ENCODE peak calls at places on chromosomes 16 and 17, in seven cellular contexts. One of them, this sample, is unnamed.

GRCh38 chr17:49849711-49850610 is 2.1 kb upstream of the TAC4 start:
- DNase-seq in astrocyte of the cerebellum: no peak
- DNase-seq in B cell: no peak
- DNase-seq in lung: no peak
- DNase-seq in GM13977: no peak
- DNase-seq in fibroblast of mammary gland: no peak
- DNase-seq in RWPE2: no peak
- DNase-seq in this sample: no peak

GRCh38 chr17:37743612-37743874 is 1.3 kb downstream of the HNF1B start:
- DNase-seq in astrocyte of the cerebellum: no peak
- DNase-seq in B cell: no peak
- DNase-seq in lung: no peak
- DNase-seq in GM13977: no peak
- DNase-seq in fibroblast of mammary gland: no peak
- DNase-seq in RWPE2: no peak
- DNase-seq in this sample: peak; percentile 10

GRCh38 chr17:64506201-64506575 is at the start of gene DDX5:
- DNase-seq in astrocyte of the cerebellum: no peak
- DNase-seq in B cell: peak; percentile 98
- DNase-seq in lung: peak; percentile 98
- DNase-seq in GM13977: peak; percentile 95
- DNase-seq in fibroblast of mammary gland: peak; percentile 95
- DNase-seq in RWPE2: peak; percentile 99
- DNase-seq in this sample: peak; percentile 98

GRCh38 chr16:70679653-70680494 is 6.0 kb downstream of the MTSS2 start:
- DNase-seq in astrocyte of the cerebellum: no peak
- DNase-seq in B cell: no peak
- DNase-seq in lung: no peak
- DNase-seq in GM13977: peak; percentile 80
- DNase-seq in fibroblast of mammary gland: no peak
- DNase-seq in RWPE2: no peak
- DNase-seq in this sample: no peak

GRCh38 chr16:75620326-75621169 is 2.5 kb downstream of the ADAT1 start:
- DNase-seq in astrocyte of the cerebellum: no peak
- DNase-seq in B cell: peak; percentile 11
- DNase-seq in lung: no peak
- DNase-seq in GM13977: no peak
- DNase-seq in fibroblast of mammary gland: no peak
- DNase-seq in RWPE2: no peak
- DNase-seq in this sample: peak; percentile 70

GRCh38 chr16:63617990-63618763 is 1503.7 kb downstream of the CDH11 start:
- DNase-seq in astrocyte of the cerebellum: no peak
- DNase-seq in B cell: no peak
- DNase-seq in lung: no peak
- DNase-seq in GM13977: no peak
- DNase-seq in fibroblast of mammary gland: no peak
- DNase-seq in RWPE2: no peak
- DNase-seq in this sample: no peak

GRCh38 chr16:65572156-65572555 is 450.3 kb upstream of the CDH11 start:
- DNase-seq in astrocyte of the cerebellum: peak; percentile 49
- DNase-seq in B cell: no peak
- DNase-seq in lung: no peak
- DNase-seq in GM13977: no peak
- DNase-seq in fibroblast of mammary gland: peak; percentile 80
- DNase-seq in RWPE2: no peak
- DNase-seq in this sample: no peak

GRCh38 chr16:54677551-54677950 is 253.1 kb upstream of the IRX5 start:
- DNase-seq in astrocyte of the cerebellum: no peak
- DNase-seq in B cell: no peak
- DNase-seq in lung: no peak
- DNase-seq in GM13977: no peak
- DNase-seq in fibroblast of mammary gland: no peak
- DNase-seq in RWPE2: no peak
- DNase-seq in this sample: no peak

GRCh38 chr17:4530799-4531730 is 24.1 kb downstream of the MYBBP1A start:
- DNase-seq in astrocyte of the cerebellum: no peak
- DNase-seq in B cell: no peak
- DNase-seq in lung: no peak
- DNase-seq in GM13977: no peak
- DNase-seq in fibroblast of mammary gland: no peak
- DNase-seq in RWPE2: no peak
- DNase-seq in this sample: no peak

GRCh38 chr16:3945751-3946603 is 65.5 kb upstream of the CREBBP start:
- DNase-seq in astrocyte of the cerebellum: peak; percentile 99
- DNase-seq in B cell: no peak
- DNase-seq in lung: peak; percentile 82
- DNase-seq in GM13977: no peak
- DNase-seq in fibroblast of mammary gland: peak; percentile 96
- DNase-seq in RWPE2: peak; percentile 75
- DNase-seq in this sample: no peak

GRCh38 chr16:83947642-83948234 is 5.3 kb upstream of the OSGIN1 start:
- DNase-seq in astrocyte of the cerebellum: no peak
- DNase-seq in B cell: no peak
- DNase-seq in lung: no peak
- DNase-seq in GM13977: no peak
- DNase-seq in fibroblast of mammary gland: no peak
- DNase-seq in RWPE2: no peak
- DNase-seq in this sample: no peak

GRCh38 chr17:17511293-17511741 is 15.1 kb upstream of the RASD1 start:
- DNase-seq in astrocyte of the cerebellum: no peak
- DNase-seq in B cell: no peak
- DNase-seq in lung: no peak
- DNase-seq in GM13977: no peak
- DNase-seq in fibroblast of mammary gland: no peak
- DNase-seq in RWPE2: peak; percentile 55
- DNase-seq in this sample: no peak
- TF ChIP-seq CTCF in astrocyte of the cerebellum: peak; percentile 4
- TF ChIP-seq CTCF in B cell: no peak
- TF ChIP-seq CTCF in lung: no peak
- TF ChIP-seq CTCF in GM13977: no peak
- TF ChIP-seq CTCF in fibroblast of mammary gland: no peak
- TF ChIP-seq CTCF in RWPE2: no peak
- TF ChIP-seq CTCF in this sample: no peak

GRCh38 chr17:29594441-29595090 is 1.6 kb downstream of the ANKRD13B start:
- DNase-seq in astrocyte of the cerebellum: no peak
- DNase-seq in B cell: no peak
- DNase-seq in lung: no peak
- DNase-seq in GM13977: no peak
- DNase-seq in fibroblast of mammary gland: no peak
- DNase-seq in RWPE2: no peak
- DNase-seq in this sample: no peak

GRCh38 chr17:29595107-29595942 is 2.4 kb downstream of the ANKRD13B start:
- DNase-seq in astrocyte of the cerebellum: no peak
- DNase-seq in B cell: no peak
- DNase-seq in lung: no peak
- DNase-seq in GM13977: no peak
- DNase-seq in fibroblast of mammary gland: no peak
- DNase-seq in RWPE2: no peak
- DNase-seq in this sample: no peak

GRCh38 chr17:29591737-29592624 is 951 bp upstream of the ANKRD13B start:
- DNase-seq in astrocyte of the cerebellum: no peak
- DNase-seq in B cell: peak; percentile 83
- DNase-seq in lung: peak; percentile 87
- DNase-seq in GM13977: peak; percentile 92
- DNase-seq in fibroblast of mammary gland: peak; percentile 70
- DNase-seq in RWPE2: no peak
- DNase-seq in this sample: peak; percentile 85

GRCh38 chr17:29592850-29593545 is at the start of gene ANKRD13B:
- DNase-seq in astrocyte of the cerebellum: no peak
- DNase-seq in B cell: peak; percentile 59
- DNase-seq in lung: no peak
- DNase-seq in GM13977: peak; percentile 72
- DNase-seq in fibroblast of mammary gland: no peak
- DNase-seq in RWPE2: no peak
- DNase-seq in this sample: peak; percentile 72

DNA sequence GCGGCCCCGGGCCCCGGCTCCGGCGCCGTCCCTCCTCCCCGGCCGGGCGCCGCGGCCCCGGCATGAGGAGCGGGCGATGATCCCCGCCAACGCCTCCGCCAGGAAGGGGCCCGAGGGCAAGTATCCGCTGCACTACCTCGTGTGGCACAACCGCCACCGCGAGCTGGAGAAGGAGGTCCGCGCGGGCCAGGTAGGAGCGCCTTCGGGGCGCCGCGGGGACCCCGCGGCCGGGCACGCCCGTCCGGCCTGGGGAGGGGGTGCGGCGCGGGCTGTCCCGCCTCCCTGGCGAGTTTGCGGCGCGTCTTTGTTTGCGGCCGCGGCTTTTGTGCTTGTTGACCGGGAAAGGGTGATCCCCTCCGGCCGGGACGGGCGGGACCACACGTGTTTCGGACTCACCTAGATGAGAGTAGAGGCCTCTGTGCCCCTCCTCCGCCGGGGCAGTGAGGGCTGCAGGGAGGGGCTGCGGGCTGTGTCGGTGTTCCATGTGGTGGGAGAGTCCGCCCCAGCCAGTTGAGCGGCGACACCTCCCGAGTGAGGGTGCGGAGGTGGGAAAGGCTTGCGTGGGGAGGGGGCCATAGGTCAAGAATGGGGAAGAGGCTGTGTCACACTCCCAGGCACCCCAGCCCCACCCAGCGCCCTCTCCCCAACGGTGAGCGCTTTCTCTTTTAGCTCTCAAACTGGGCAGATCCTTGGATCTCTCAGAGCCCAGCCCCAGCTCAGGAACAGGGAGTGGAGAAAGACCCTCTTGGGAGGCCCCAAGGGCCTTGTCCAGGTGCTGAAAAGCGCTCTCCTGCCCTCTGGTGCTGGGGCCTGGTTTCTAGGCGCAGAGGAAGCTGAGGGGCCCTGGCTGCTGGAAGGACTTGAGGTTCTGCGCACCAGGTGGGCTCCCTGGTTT is 861 bp downstream of the ANKRD13B start:
- DNase-seq in astrocyte of the cerebellum: no peak
- DNase-seq in B cell: peak; percentile 51
- DNase-seq in lung: no peak
- DNase-seq in GM13977: peak; percentile 37
- DNase-seq in fibroblast of mammary gland: no peak
- DNase-seq in RWPE2: no peak
- DNase-seq in this sample: peak; percentile 67
- TF ChIP-seq CTCF in astrocyte of the cerebellum: peak; percentile 31
- TF ChIP-seq CTCF in B cell: peak; percentile 12
- TF ChIP-seq CTCF in lung: no peak
- TF ChIP-seq CTCF in GM13977: peak; percentile 35
- TF ChIP-seq CTCF in fibroblast of mammary gland: peak; percentile 22
- TF ChIP-seq CTCF in RWPE2: peak; percentile 46
- TF ChIP-seq CTCF in this sample: peak; percentile 37

DNA sequence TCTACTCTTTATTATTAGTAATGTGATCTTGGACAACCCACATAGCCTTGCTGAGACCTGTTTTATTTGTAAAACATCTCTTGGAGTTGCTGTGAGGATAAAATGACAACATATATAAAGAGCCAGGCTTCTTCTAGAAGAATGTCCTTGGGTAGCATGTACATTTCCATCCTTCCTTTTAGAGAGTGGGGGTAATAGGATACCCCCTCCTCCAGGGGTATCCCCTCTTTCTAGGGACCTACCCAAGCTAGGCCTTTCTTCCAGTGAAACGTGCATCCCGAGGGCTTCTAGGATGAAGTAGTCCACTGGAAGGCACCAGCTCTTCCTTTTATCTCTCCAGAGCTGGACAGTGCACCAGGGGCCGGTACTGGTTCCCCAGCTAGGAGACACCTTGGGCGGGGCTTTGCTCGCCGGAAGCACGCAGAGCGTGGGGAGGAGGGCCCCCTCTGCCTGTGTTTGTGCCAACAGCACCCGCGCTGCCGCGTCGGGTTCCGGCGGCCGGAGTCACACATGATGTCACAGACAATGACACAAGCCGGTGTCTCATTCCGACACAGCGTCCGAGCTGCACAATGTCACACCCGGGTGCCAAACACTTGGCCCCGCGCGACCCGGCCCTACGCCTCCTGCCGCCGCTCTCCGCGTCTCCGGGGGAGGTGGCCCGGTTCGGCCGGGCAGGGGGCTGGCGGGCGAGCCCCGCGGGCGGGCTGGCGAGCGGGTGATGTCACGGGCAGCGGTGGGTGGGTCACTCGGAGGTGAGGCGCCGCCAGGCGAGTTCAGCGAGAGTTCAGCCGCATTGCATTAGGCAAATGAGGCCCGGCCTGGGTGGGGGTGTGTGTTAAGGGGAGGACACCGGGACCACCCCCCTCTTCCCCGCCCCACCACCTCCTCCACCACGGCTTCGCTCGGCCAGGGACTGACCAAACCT is 23.4 kb downstream of the GJD3 start:
- DNase-seq in astrocyte of the cerebellum: no peak
- DNase-seq in B cell: peak; percentile 96
- DNase-seq in lung: peak; percentile 91
- DNase-seq in GM13977: peak; percentile 90
- DNase-seq in fibroblast of mammary gland: peak; percentile 58
- DNase-seq in RWPE2: no peak
- DNase-seq in this sample: peak; percentile 93
- TF ChIP-seq CTCF in astrocyte of the cerebellum: no peak
- TF ChIP-seq CTCF in B cell: no peak
- TF ChIP-seq CTCF in lung: no peak
- TF ChIP-seq CTCF in GM13977: no peak
- TF ChIP-seq CTCF in fibroblast of mammary gland: no peak
- TF ChIP-seq CTCF in RWPE2: peak; percentile 21
- TF ChIP-seq CTCF in this sample: peak; percentile 39

GRCh38 chr16:67277999-67278772 is 1.1 kb upstream of the PLEKHG4 start:
- DNase-seq in astrocyte of the cerebellum: peak; percentile 61
- DNase-seq in B cell: no peak
- DNase-seq in lung: no peak
- DNase-seq in GM13977: no peak
- DNase-seq in fibroblast of mammary gland: peak; percentile 94
- DNase-seq in RWPE2: no peak
- DNase-seq in this sample: no peak

GRCh38 chr16:67277294-67277998 is 1.9 kb upstream of the PLEKHG4 start:
- DNase-seq in astrocyte of the cerebellum: peak; percentile 99
- DNase-seq in B cell: no peak
- DNase-seq in lung: peak; percentile 53
- DNase-seq in GM13977: no peak
- DNase-seq in fibroblast of mammary gland: peak; percentile 99
- DNase-seq in RWPE2: peak; percentile 94
- DNase-seq in this sample: peak; percentile 49

GRCh38 chr16:67279296-67280089 is at the start of gene PLEKHG4:
- DNase-seq in astrocyte of the cerebellum: no peak
- DNase-seq in B cell: peak; percentile 87
- DNase-seq in lung: peak; percentile 76
- DNase-seq in GM13977: peak; percentile 98
- DNase-seq in fibroblast of mammary gland: peak; percentile 74
- DNase-seq in RWPE2: no peak
- DNase-seq in this sample: peak; percentile 87

GRCh38 chr16:67280090-67281015 is 1.0 kb downstream of the PLEKHG4 start:
- DNase-seq in astrocyte of the cerebellum: no peak
- DNase-seq in B cell: no peak
- DNase-seq in lung: no peak
- DNase-seq in GM13977: no peak
- DNase-seq in fibroblast of mammary gland: no peak
- DNase-seq in RWPE2: no peak
- DNase-seq in this sample: no peak

DNA sequence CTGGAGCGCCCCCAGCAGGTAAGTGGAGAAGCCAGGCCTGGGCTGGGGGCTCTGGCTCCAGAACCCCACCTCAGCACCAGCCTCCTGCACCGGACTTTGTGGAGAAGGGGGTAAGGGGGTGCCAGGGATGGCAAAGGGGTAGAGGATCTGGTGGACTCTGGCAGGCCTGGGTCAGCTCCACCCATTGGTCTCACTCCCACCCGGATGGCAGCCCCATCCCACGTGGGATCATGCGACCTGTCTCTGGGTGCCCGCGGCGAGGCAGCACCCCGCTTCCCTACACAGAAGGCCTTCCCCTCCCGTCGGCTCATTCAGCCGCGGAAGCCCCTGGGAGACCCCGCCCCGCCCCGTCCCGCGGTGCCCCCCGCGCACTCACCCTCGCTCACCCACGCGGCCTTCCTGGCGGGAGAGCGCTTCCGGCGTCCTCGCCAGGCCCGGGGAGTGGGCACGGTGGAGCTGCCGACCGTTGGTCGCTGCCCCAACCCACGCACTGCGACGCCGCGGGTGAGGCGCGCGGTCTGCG is 498 bp upstream of the PLEKHG4 start:
- DNase-seq in astrocyte of the cerebellum: no peak
- DNase-seq in B cell: peak; percentile 55
- DNase-seq in lung: no peak
- DNase-seq in GM13977: peak; percentile 83
- DNase-seq in fibroblast of mammary gland: peak; percentile 25
- DNase-seq in RWPE2: no peak
- DNase-seq in this sample: peak; percentile 74
- TF ChIP-seq CTCF in astrocyte of the cerebellum: peak; percentile 42
- TF ChIP-seq CTCF in B cell: no peak
- TF ChIP-seq CTCF in lung: no peak
- TF ChIP-seq CTCF in GM13977: peak; percentile 45
- TF ChIP-seq CTCF in fibroblast of mammary gland: peak; percentile 28
- TF ChIP-seq CTCF in RWPE2: no peak
- TF ChIP-seq CTCF in this sample: no peak

This sample was measured in activated CD8-positive, alpha-beta T cell treated with anti-CD3 and anti-CD28 coated beads for 36 hours.